ENCODE peak calls at places on chromosomes 12 and 14, in seven cellular contexts. One of them, this sample, is unnamed.

GRCh38 chr12:110039085-110039807 is 9.1 kb downstream of the C12orf76 start:
- DNase-seq in HCT116: no peak
- DNase-seq in HepG2: peak; percentile 99
- DNase-seq in K562: no peak
- DNase-seq in GM12878: no peak
- DNase-seq in endothelial cell of umbilical vein: peak; percentile 74
- DNase-seq in A549: peak; percentile 92
- DNase-seq in this sample: no peak

GRCh38 chr12:109741286-109741969 is 27.8 kb downstream of the FAM222A start:
- DNase-seq in HepG2: no peak
- DNase-seq in K562: no peak
- DNase-seq in endothelial cell of umbilical vein: no peak
- DNase-seq in GM12878: no peak
- DNase-seq in A549: no peak
- DNase-seq in HCT116: no peak
- DNase-seq in this sample: no peak

GRCh38 chr12:110794623-110795280 is 52.0 kb upstream of the CCDC63 start:
- DNase-seq in HCT116: no peak
- DNase-seq in A549: no peak
- DNase-seq in GM12878: no peak
- DNase-seq in HepG2: no peak
- DNase-seq in endothelial cell of umbilical vein: no peak
- DNase-seq in K562: no peak
- DNase-seq in this sample: no peak

GRCh38 chr14:68663385-68664076 is 129.3 kb downstream of the ZFP36L1 start:
- DNase-seq in K562: no peak
- DNase-seq in GM12878: peak; percentile 77
- DNase-seq in HCT116: no peak
- DNase-seq in HepG2: no peak
- DNase-seq in endothelial cell of umbilical vein: no peak
- DNase-seq in A549: no peak
- DNase-seq in this sample: no peak

GRCh38 chr12:18139989-18140596 is 50.1 kb upstream of the RERGL start:
- DNase-seq in HCT116: no peak
- DNase-seq in HepG2: peak; percentile 4
- DNase-seq in A549: no peak
- DNase-seq in K562: no peak
- DNase-seq in GM12878: no peak
- DNase-seq in endothelial cell of umbilical vein: peak; percentile 20
- DNase-seq in this sample: peak; percentile 41

GRCh38 chr14:58873228-58873953 is 235.6 kb downstream of the DACT1 start:
- DNase-seq in GM12878: no peak
- DNase-seq in HCT116: no peak
- DNase-seq in A549: no peak
- DNase-seq in endothelial cell of umbilical vein: no peak
- DNase-seq in K562: no peak
- DNase-seq in HepG2: no peak
- DNase-seq in this sample: no peak

GRCh38 chr14:82251434-82251833 is 717.8 kb upstream of the SEL1L start:
- DNase-seq in K562: no peak
- DNase-seq in HCT116: no peak
- DNase-seq in endothelial cell of umbilical vein: no peak
- DNase-seq in A549: no peak
- DNase-seq in HepG2: no peak
- DNase-seq in GM12878: no peak
- DNase-seq in this sample: no peak

GRCh38 chr14:72906879-72907278 is 13.0 kb upstream of the DPF3 start:
- DNase-seq in HCT116: no peak
- DNase-seq in GM12878: no peak
- DNase-seq in A549: no peak
- DNase-seq in HepG2: no peak
- DNase-seq in endothelial cell of umbilical vein: no peak
- DNase-seq in K562: no peak
- DNase-seq in this sample: no peak

GRCh38 chr14:101973356-101973755 is 9.0 kb downstream of the DYNC1H1 start:
- DNase-seq in A549: no peak
- DNase-seq in K562: no peak
- DNase-seq in HepG2: no peak
- DNase-seq in endothelial cell of umbilical vein: peak; percentile 42
- DNase-seq in GM12878: no peak
- DNase-seq in HCT116: no peak
- DNase-seq in this sample: no peak

GRCh38 chr12:123223241-123223668 is 9.7 kb downstream of the MPHOSPH9 start:
- DNase-seq in K562: no peak
- DNase-seq in GM12878: no peak
- DNase-seq in HepG2: no peak
- DNase-seq in A549: no peak
- DNase-seq in HCT116: no peak
- DNase-seq in endothelial cell of umbilical vein: no peak
- DNase-seq in this sample: no peak

GRCh38 chr14:36055681-36056225 is 120.8 kb downstream of the PTCSC3 start:
- DNase-seq in endothelial cell of umbilical vein: no peak
- DNase-seq in HCT116: no peak
- DNase-seq in A549: no peak
- DNase-seq in GM12878: no peak
- DNase-seq in HepG2: no peak
- DNase-seq in K562: no peak
- DNase-seq in this sample: no peak

GRCh38 chr14:22434030-22434429 is 155.0 kb downstream of the DAD1 start:
- DNase-seq in A549: no peak
- DNase-seq in K562: no peak
- DNase-seq in HCT116: no peak
- DNase-seq in HepG2: peak; percentile 47
- DNase-seq in GM12878: no peak
- DNase-seq in endothelial cell of umbilical vein: no peak
- DNase-seq in this sample: no peak

GRCh38 chr14:44030963-44031362 is 476.1 kb downstream of the FSCB start:
- DNase-seq in GM12878: no peak
- DNase-seq in HCT116: no peak
- DNase-seq in A549: no peak
- DNase-seq in HepG2: no peak
- DNase-seq in K562: no peak
- DNase-seq in endothelial cell of umbilical vein: no peak
- DNase-seq in this sample: no peak

GRCh38 chr12:12081836-12082497 is 11.2 kb downstream of the BCL2L14 start:
- DNase-seq in K562: peak; percentile 39
- DNase-seq in GM12878: peak; percentile 39
- DNase-seq in A549: peak; percentile 73
- DNase-seq in HepG2: peak; percentile 70
- DNase-seq in HCT116: peak; percentile 29
- DNase-seq in endothelial cell of umbilical vein: peak; percentile 79
- DNase-seq in this sample: peak; percentile 62

GRCh38 chr12:124457287-124458219 is 109.9 kb downstream of the NCOR2 start:
- DNase-seq in K562: no peak
- DNase-seq in HepG2: no peak
- DNase-seq in HCT116: no peak
- DNase-seq in GM12878: no peak
- DNase-seq in A549: no peak
- DNase-seq in endothelial cell of umbilical vein: no peak
- DNase-seq in this sample: peak; percentile 96

GRCh38 chr14:102390486-102390885 is 27.7 kb downstream of the TECPR2 start:
- DNase-seq in GM12878: no peak
- DNase-seq in HepG2: no peak
- DNase-seq in K562: no peak
- DNase-seq in HCT116: no peak
- DNase-seq in A549: no peak
- DNase-seq in endothelial cell of umbilical vein: no peak
- DNase-seq in this sample: peak; percentile 63

GRCh38 chr14:61992139-61992538 is 229.9 kb downstream of the SNAPC1 start:
- DNase-seq in HCT116: no peak
- DNase-seq in endothelial cell of umbilical vein: no peak
- DNase-seq in GM12878: no peak
- DNase-seq in K562: no peak
- DNase-seq in A549: no peak
- DNase-seq in HepG2: no peak
- DNase-seq in this sample: no peak

GRCh38 chr14:22556021-22556989 is 32.7 kb downstream of the DAD1 start:
- DNase-seq in endothelial cell of umbilical vein: peak; percentile 52
- DNase-seq in HepG2: no peak
- DNase-seq in GM12878: peak; percentile 98
- DNase-seq in A549: no peak
- DNase-seq in HCT116: no peak
- DNase-seq in K562: peak; percentile 53
- DNase-seq in this sample: peak; percentile 99

GRCh38 chr14:26867171-26867757 is 269.4 kb upstream of the NOVA1 start:
- DNase-seq in K562: no peak
- DNase-seq in HepG2: no peak
- DNase-seq in endothelial cell of umbilical vein: no peak
- DNase-seq in HCT116: no peak
- DNase-seq in GM12878: no peak
- DNase-seq in A549: no peak
- DNase-seq in this sample: no peak

GRCh38 chr14:89618821-89619551 is 202.0 kb upstream of the FOXN3 start:
- DNase-seq in HCT116: peak; percentile 13
- DNase-seq in K562: peak; percentile 15
- DNase-seq in A549: peak; percentile 38
- DNase-seq in endothelial cell of umbilical vein: peak; percentile 61
- DNase-seq in GM12878: no peak
- DNase-seq in HepG2: peak; percentile 12
- DNase-seq in this sample: peak; percentile 74

GRCh38 chr12:107091381-107091780 is 2.0 kb downstream of the CRY1 start:
- DNase-seq in endothelial cell of umbilical vein: peak; percentile 67
- DNase-seq in A549: no peak
- DNase-seq in HCT116: no peak
- DNase-seq in GM12878: no peak
- DNase-seq in HepG2: no peak
- DNase-seq in K562: no peak
- DNase-seq in this sample: no peak

GRCh38 chr12:69150083-69150795 is 89.1 kb upstream of the CPSF6 start:
- DNase-seq in HepG2: no peak
- DNase-seq in K562: no peak
- DNase-seq in A549: no peak
- DNase-seq in endothelial cell of umbilical vein: no peak
- DNase-seq in GM12878: no peak
- DNase-seq in HCT116: no peak
- DNase-seq in this sample: no peak

GRCh38 chr14:72142328-72142727 is 210.1 kb downstream of the RGS6 start:
- DNase-seq in A549: no peak
- DNase-seq in K562: no peak
- DNase-seq in endothelial cell of umbilical vein: no peak
- DNase-seq in HepG2: no peak
- DNase-seq in GM12878: no peak
- DNase-seq in HCT116: no peak
- DNase-seq in this sample: no peak

GRCh38 chr14:100131181-100131580 is 28.3 kb downstream of the DEGS2 start:
- DNase-seq in endothelial cell of umbilical vein: no peak
- DNase-seq in HCT116: no peak
- DNase-seq in GM12878: no peak
- DNase-seq in HepG2: peak; percentile 62
- DNase-seq in K562: no peak
- DNase-seq in A549: no peak
- DNase-seq in this sample: no peak

GRCh38 chr12:132353811-132354210 is 24.4 kb upstream of the GALNT9 start:
- DNase-seq in HCT116: no peak
- DNase-seq in GM12878: no peak
- DNase-seq in HepG2: no peak
- DNase-seq in A549: no peak
- DNase-seq in endothelial cell of umbilical vein: no peak
- DNase-seq in K562: no peak
- DNase-seq in this sample: no peak

DNA sequence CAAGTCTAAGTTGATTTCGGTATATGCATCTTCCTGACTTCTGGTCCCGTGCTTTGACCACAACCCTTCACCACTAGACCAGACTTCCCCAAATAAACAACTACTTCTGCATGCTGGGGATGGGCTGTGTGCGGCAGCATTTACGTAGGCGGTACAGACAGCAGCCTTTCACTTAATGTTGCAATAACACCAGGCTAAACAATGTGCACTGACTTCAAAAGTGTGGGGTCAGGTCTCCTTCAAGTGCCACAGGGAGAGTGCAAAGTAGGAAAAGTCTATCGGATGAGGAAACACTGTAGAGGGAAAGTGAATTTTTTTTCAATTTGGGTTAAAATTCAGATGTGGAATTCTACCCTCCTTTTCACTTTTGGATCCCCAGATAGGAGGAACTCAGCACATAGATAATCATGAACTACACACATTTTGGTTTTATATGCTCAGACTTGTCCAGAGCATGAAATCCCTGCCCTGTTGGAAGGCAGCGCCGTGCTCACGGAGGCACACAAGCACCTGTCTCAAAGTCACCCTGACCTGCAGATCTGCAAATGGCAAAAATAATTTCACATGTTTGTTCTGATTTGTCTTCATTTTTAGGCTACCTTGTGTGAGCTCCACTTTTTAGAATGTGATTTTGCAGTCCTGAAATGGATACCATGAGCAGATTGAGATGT is 3.6 kb upstream of the FOS start:
- DNase-seq in HepG2: no peak
- DNase-seq in endothelial cell of umbilical vein: no peak
- DNase-seq in K562: no peak
- DNase-seq in A549: no peak
- DNase-seq in HCT116: no peak
- DNase-seq in GM12878: peak; percentile 40
- DNase-seq in this sample: peak; percentile 98
- TF ChIP-seq POLR2A in HepG2: no peak
- TF ChIP-seq POLR2A in endothelial cell of umbilical vein: no peak
- TF ChIP-seq POLR2A in K562: no peak
- TF ChIP-seq POLR2A in A549: no peak
- TF ChIP-seq POLR2A in HCT116: no peak
- TF ChIP-seq POLR2A in GM12878: no peak
- TF ChIP-seq POLR2A in this sample: no peak

GRCh38 chr12:31206038-31206670 is 119.8 kb downstream of the SINHCAF start:
- DNase-seq in GM12878: no peak
- DNase-seq in A549: no peak
- DNase-seq in HCT116: peak; percentile 69
- DNase-seq in HepG2: no peak
- DNase-seq in K562: no peak
- DNase-seq in endothelial cell of umbilical vein: peak; percentile 13
- DNase-seq in this sample: no peak
- TF ChIP-seq MAX in GM12878: no peak
- TF ChIP-seq MAX in A549: no peak
- TF ChIP-seq MAX in HCT116: no peak
- TF ChIP-seq MAX in HepG2: no peak
- TF ChIP-seq MAX in K562: no peak
- TF ChIP-seq MAX in endothelial cell of umbilical vein: no peak
- TF ChIP-seq MAX in this sample: no peak

GRCh38 chr12:104339663-104340062 is 36.1 kb downstream of the EID3 start:
- DNase-seq in HepG2: no peak
- DNase-seq in A549: no peak
- DNase-seq in GM12878: no peak
- DNase-seq in HCT116: no peak
- DNase-seq in K562: no peak
- DNase-seq in endothelial cell of umbilical vein: no peak
- DNase-seq in this sample: no peak
- TF ChIP-seq CTCF in HepG2: no peak
- TF ChIP-seq CTCF in A549: no peak
- TF ChIP-seq CTCF in GM12878: no peak
- TF ChIP-seq CTCF in HCT116: peak; percentile 18
- TF ChIP-seq CTCF in K562: no peak
- TF ChIP-seq CTCF in endothelial cell of umbilical vein: no peak
- TF ChIP-seq CTCF in this sample: no peak

GRCh38 chr12:9910716-9911421 is 21.3 kb downstream of the CLEC2A start:
- DNase-seq in HepG2: no peak
- DNase-seq in K562: no peak
- DNase-seq in HCT116: no peak
- DNase-seq in A549: no peak
- DNase-seq in GM12878: no peak
- DNase-seq in endothelial cell of umbilical vein: no peak
- DNase-seq in this sample: no peak
- TF ChIP-seq POLR2A in HepG2: no peak
- TF ChIP-seq POLR2A in K562: no peak
- TF ChIP-seq POLR2A in HCT116: no peak
- TF ChIP-seq POLR2A in A549: no peak
- TF ChIP-seq POLR2A in GM12878: no peak
- TF ChIP-seq POLR2A in endothelial cell of umbilical vein: no peak
- TF ChIP-seq POLR2A in this sample: no peak

This sample was measured in NB4.